ENCODE peak calls at places on chromosomes 7 and 10, in seven cellular contexts. P is posterior cingulate gyrus, H is IMR-90, Z is HS-5, W is OCI-M1, U is T-helper 2 cell, A is cardiac muscle cell. F is an unnamed sample.

GRCh38 chr7:44213206-44213871 is 12.6 kb downstream of the YKT6 start:
- DNase-seq in P (peak; percentile 75), H (no peak), Z (no peak), W (no peak), U (no peak), A (no peak), F (peak; percentile 61)

GRCh38 chr10:34995925-34996324 is 94.2 kb downstream of the CUL2 start:
- DNase-seq in P (no peak), H (no peak), Z (no peak), W (no peak), U (no peak), A (no peak), F (no peak)

GRCh38 chr10:113524120-113524519 is 28.7 kb upstream of the HABP2 start:
- DNase-seq in P (no peak), H (no peak), Z (no peak), W (peak; percentile 28), U (no peak), A (no peak), F (no peak)

GRCh38 chr10:26517141-26517890 is 79.2 kb downstream of the APBB1IP start:
- DNase-seq in P (no peak), H (peak; percentile 18), Z (no peak), W (no peak), U (no peak), A (no peak), F (no peak)

GRCh38 chr7:157471259-157472125 is 134.7 kb downstream of the DNAJB6 start:
- DNase-seq in P (peak; percentile 81), H (no peak), Z (no peak), W (no peak), U (peak; percentile 97), A (no peak), F (peak; percentile 85)

GRCh38 chr7:38284553-38284952 is 11.1 kb upstream of the TARP start:
- DNase-seq in P (no peak), H (no peak), Z (no peak), W (peak; percentile 38), U (no peak), A (no peak), F (no peak)

GRCh38 chr7:16446508-16446907 is 19.0 kb downstream of the SOSTDC1 start:
- DNase-seq in P (no peak), H (no peak), Z (no peak), W (no peak), U (no peak), A (no peak), F (peak; percentile 11)

GRCh38 chr10:28948045-28948444 is 270.7 kb downstream of the BAMBI start:
- DNase-seq in P (no peak), H (peak; percentile 49), Z (no peak), W (no peak), U (no peak), A (no peak), F (no peak)

GRCh38 chr10:93435621-93436385 is 46.3 kb downstream of the MYOF start:
- DNase-seq in P (no peak), H (peak; percentile 43), Z (no peak), W (peak; percentile 20), U (no peak), A (peak; percentile 46), F (no peak)

GRCh38 chr10:25758041-25758457 is 176.0 kb upstream of the MYO3A start:
- DNase-seq in P (no peak), H (no peak), Z (no peak), W (peak; percentile 70), U (peak; percentile 27), A (peak; percentile 63), F (no peak)